ENCODE peak calls at places on chromosomes 16 and 17, in four cellular contexts. Z, E, T and F are unnamed samples.

GRCh38 chr17:13862341-13862740 is 207.0 kb upstream of the COX10 start:
- DNase-seq in Z (peak), E (no peak), T (no peak), F (no peak)

GRCh38 chr17:83064732-83065659 is 14.4 kb upstream of the METRNL start:
- DNase-seq in Z (no peak), E (peak), T (no peak), F (peak)

GRCh38 chr16:55271945-55272513 is 52.0 kb upstream of the IRX6 start:
- DNase-seq in Z (no peak), E (no peak), T (no peak), F (no peak)

GRCh38 chr17:5558815-5559785 is 25.2 kb downstream of the NLRP1 start:
- DNase-seq in Z (no peak), E (no peak), T (no peak), F (no peak)

GRCh38 chr17:48333034-48333491 is 97.0 kb downstream of the SKAP1 start:
- DNase-seq in Z (peak), E (no peak), T (no peak), F (no peak)

GRCh38 chr16:84582958-84583516 is 34.8 kb downstream of the COTL1 start:
- DNase-seq in Z (no peak), E (no peak), T (no peak), F (no peak)

GRCh38 chr16:56617212-56618085 is 8.1 kb upstream of the MT1E start:
- DNase-seq in Z (no peak), E (peak), T (peak), F (peak)

GRCh38 chr17:33183487-33184026 is 109.5 kb downstream of the ASIC2 start:
- DNase-seq in Z (no peak), E (no peak), T (no peak), F (no peak)

GRCh38 chr16:85019659-85020245 is 7.8 kb upstream of the KIAA0513 start:
- DNase-seq in Z (no peak), E (peak), T (no peak), F (peak)

GRCh38 chr16:69501956-69502457 is 63.8 kb upstream of the NFAT5 start:
- DNase-seq in Z (no peak), E (no peak), T (no peak), F (no peak)

GRCh38 chr17:40433551-40434384 is 9.5 kb upstream of the IGFBP4 start:
- DNase-seq in Z (no peak), E (no peak), T (peak), F (no peak)

GRCh38 chr16:84505249-84506156 is 1.0 kb upstream of the MEAK7 start:
- DNase-seq in Z (no peak), E (no peak), T (no peak), F (peak)

GRCh38 chr17:74605361-74605760 is 13.3 kb upstream of the CD300LD start:
- DNase-seq in Z (no peak), E (no peak), T (no peak), F (no peak)

GRCh38 chr17:72614476-72614870 is 478.0 kb downstream of the SLC39A11 start:
- DNase-seq in Z (no peak), E (no peak), T (no peak), F (no peak)

GRCh38 chr17:57916925-57917858 is 38.0 kb downstream of the CUEDC1 start:
- DNase-seq in Z (no peak), E (no peak), T (no peak), F (peak)

GRCh38 chr17:7555320-7555948 is 3.1 kb upstream of the TNFSF13 start:
- DNase-seq in Z (no peak), E (no peak), T (peak), F (no peak)

GRCh38 chr16:71297252-71297651 is 8.1 kb upstream of the CMTR2 start:
- DNase-seq in Z (no peak), E (no peak), T (no peak), F (no peak)

GRCh38 chr16:58501242-58502131 is 1.5 kb downstream of the NDRG4 start:
- DNase-seq in Z (no peak), E (peak), T (peak), F (no peak)

GRCh38 chr17:76048025-76048605 is 21.0 kb upstream of the EVPL start:
- DNase-seq in Z (no peak), E (no peak), T (no peak), F (no peak)

GRCh38 chr17:3891626-3892094 is 1.2 kb downstream of the CAMKK1 start:
- DNase-seq in Z (no peak), E (no peak), T (peak), F (no peak)

GRCh38 chr16:50842589-50842988 is 100.7 kb downstream of the CYLD start:
- DNase-seq in Z (no peak), E (no peak), T (no peak), F (no peak)

GRCh38 chr17:40068917-40069750 is 6.4 kb downstream of the THRA start:
- DNase-seq in Z (peak), E (peak), T (peak), F (peak)

GRCh38 chr16:35533683-35534082 is 2074.3 kb downstream of the TP53TG3F start:
- DNase-seq in Z (no peak), E (no peak), T (no peak), F (no peak)

GRCh38 chr16:72264776-72265175 is 92.8 kb upstream of the PMFBP1 start:
- DNase-seq in Z (no peak), E (no peak), T (no peak), F (no peak)

GRCh38 chr16:795580-796229 is 4.8 kb downstream of the GNG13 start:
- DNase-seq in Z (no peak), E (peak), T (no peak), F (peak)

GRCh38 chr17:14797801-14798200 is 467.3 kb downstream of the PMP22 start:
- DNase-seq in Z (no peak), E (no peak), T (no peak), F (no peak)

GRCh38 chr16:80299416-80299815 is 241.4 kb upstream of the DYNLRB2 start:
- DNase-seq in Z (no peak), E (peak), T (no peak), F (no peak)

GRCh38 chr17:78341559-78342437 is 18.1 kb downstream of the SOCS3 start:
- DNase-seq in Z (peak), E (peak), T (peak), F (peak)

GRCh38 chr17:83194761-83195329 is 115.4 kb downstream of the METRNL start:
- DNase-seq in Z (no peak), E (no peak), T (no peak), F (peak)

GRCh38 chr16:391885-392335 is 5.1 kb upstream of the NME4 start:
- DNase-seq in Z (peak), E (peak), T (peak), F (peak)

GRCh38 chr17:7440823-7441174 is 1.5 kb downstream of the FGF11 start:
- DNase-seq in Z (no peak), E (no peak), T (peak), F (no peak)

GRCh38 chr16:59701987-59702386 is 967.9 kb upstream of the GOT2 start:
- DNase-seq in Z (no peak), E (no peak), T (no peak), F (no peak)
- TF ChIP-seq POLR2AphosphoS5 in Z (no peak), E (no peak), T (no peak), F (no peak)

GRCh38 chr16:3651461-3652372 is 2.8 kb upstream of the DNASE1 start:
- DNase-seq in Z (no peak), E (peak), T (no peak), F (no peak)
- TF ChIP-seq POLR2AphosphoS5 in Z (no peak), E (no peak), T (no peak), F (no peak)

GRCh38 chr17:50542795-50543774 is 3.9 kb upstream of the SPATA20 start:
- DNase-seq in Z (no peak), E (peak), T (no peak), F (peak)

GRCh38 chr17:50539762-50540440 is 7.1 kb upstream of the SPATA20 start:
- DNase-seq in Z (no peak), E (peak), T (peak), F (peak)

GRCh38 chr17:50540485-50541401 is 6.2 kb upstream of the SPATA20 start:
- DNase-seq in Z (no peak), E (no peak), T (no peak), F (no peak)

GRCh38 chr17:50541916-50542688 is 4.9 kb upstream of the SPATA20 start:
- DNase-seq in Z (peak), E (peak), T (peak), F (peak)

DNA sequence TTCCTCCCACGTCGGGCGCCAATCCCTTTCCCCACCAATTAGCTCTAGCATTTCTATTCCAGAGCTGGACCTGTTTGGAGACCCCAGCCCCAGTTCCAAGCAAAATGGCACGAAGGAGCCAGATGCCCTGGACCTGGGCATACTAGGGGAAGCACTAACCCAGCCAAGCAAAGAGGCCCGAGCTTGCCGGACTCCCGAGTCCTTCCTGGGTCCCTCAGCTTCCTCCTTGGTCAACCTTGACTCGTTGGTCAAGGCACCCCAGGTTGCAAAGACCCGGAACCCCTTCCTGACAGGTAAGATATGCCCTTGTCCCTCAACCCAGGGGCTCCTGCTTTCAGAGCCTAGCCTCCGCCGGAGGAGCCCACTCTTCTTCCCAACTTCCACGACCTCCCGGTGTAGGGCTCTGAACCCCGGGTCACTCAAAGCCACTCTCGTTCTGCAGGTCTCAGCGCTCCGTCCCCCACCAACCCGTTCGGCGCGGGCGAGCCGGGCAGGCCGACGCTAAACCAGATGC is 5.5 kb upstream of the SPATA20 start:
- DNase-seq in Z (no peak), E (no peak), T (no peak), F (no peak)
- TF ChIP-seq POLR2AphosphoS5 in Z (no peak), E (no peak), T (no peak), F (no peak)

DNA sequence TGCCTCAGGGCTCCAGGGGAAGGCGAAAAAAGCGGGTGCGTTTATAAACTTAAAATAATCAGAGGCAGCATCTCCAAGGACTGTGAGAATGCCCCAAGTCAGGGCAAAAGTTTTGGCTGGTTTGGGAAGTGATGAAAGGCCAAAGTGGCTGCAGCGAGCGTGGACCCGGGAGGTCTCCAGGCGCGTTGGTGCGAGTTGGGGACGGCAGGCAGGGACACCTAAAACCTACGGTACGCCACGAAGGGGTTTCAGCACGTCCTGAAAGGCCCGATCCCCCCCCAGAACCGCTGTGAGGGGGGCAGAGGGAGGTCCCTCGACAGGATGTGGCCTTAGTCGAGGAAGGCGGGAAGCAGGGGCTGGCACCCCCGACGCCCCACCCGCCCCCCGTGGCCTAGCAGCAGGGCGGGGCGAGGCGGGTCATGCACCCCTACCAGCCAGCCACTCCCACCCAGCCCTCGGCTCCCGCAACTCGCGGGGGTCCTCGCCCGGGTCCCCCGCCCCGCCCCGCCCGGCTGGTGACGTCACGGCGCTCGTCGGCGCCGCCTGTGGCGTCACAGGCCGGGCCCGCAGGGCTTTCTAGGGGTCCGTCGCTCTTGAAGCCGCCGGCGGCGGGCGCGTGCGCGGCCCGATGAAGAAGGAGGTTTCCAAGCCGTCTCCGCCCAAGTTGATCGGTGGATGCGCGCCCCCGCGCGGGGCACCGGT is at the start of gene MYCBPAP:
- DNase-seq in Z (peak), E (peak), T (peak), F (peak)
- TF ChIP-seq POLR2AphosphoS5 in Z (no peak), E (peak), T (peak), F (peak)

DNA sequence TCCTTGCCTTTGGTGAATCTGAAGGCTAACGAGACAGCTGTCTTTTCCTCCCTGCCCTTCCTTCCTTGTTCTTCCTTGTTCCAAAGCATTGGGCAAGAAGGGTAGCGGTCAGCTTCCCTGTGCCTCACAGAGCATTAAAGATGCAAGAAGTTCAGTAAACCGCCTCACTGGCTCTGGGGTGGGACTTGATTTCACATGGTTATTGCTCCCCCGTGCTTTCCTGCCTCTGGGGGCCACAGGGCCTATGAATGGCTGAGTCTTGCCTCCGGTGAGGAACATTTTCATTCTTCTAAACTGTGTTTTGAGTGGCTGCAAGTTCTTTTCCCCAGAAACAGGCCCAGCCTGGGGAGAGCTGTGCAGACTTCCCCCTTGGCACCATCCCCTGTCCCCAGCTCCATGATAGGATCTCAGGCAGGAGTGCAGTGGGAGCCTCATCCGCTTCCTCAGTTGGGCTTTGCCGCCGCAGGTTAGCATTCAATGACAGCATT is 1.5 kb downstream of the YPEL2 start:
- DNase-seq in Z (no peak), E (peak), T (no peak), F (no peak)
- TF ChIP-seq POLR2AphosphoS5 in Z (no peak), E (peak), T (no peak), F (no peak)

GRCh38 chr17:18224053-18224427 is 1.4 kb upstream of the LLGL1 start:
- DNase-seq in Z (no peak), E (no peak), T (no peak), F (no peak)

GRCh38 chr17:18224428-18225120 is 861 bp upstream of the LLGL1 start:
- DNase-seq in Z (no peak), E (no peak), T (peak), F (no peak)

GRCh38 chr17:18226284-18226945 is 980 bp downstream of the LLGL1 start:
- DNase-seq in Z (no peak), E (no peak), T (no peak), F (no peak)

GRCh38 chr17:18225121-18225561 is 294 bp upstream of the LLGL1 start:
- DNase-seq in Z (peak), E (peak), T (peak), F (peak)

DNA sequence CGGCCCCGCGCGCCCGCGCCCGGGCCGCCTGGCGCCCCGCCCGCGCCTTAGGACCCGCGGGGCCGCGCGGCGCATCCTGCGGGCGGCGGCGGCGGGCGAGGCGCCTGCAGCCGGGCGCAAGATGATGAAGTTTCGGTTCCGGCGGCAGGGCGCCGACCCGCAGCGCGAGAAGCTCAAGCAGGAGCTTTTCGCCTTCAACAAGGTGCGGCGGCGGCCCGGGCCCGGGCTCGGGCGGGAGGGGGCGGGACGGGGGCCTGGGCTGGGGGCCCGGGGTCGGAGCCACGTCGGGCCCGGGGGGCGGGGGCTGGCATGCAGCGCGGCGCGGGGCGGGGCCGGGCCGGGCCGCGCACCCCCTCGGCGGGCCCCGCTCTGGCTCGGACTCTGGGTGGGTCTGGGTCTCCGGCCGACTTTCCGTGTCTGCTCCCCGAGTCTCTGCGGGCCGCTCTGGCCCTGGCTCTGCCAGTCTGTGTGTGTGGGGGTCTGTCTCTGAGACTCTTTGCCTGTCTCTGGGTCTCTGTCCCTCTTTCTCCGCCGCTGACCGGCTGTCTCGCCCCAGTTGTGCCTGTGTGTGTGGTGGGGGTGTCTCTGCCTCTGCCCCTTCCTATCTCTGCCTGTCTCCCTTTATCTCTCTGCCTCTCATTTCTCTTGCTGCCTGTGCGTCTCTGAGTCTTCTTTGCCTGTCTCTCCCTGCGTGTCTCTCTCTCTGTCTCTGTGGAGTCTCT is at the start of gene LLGL1:
- DNase-seq in Z (no peak), E (no peak), T (no peak), F (no peak)
- TF ChIP-seq POLR2AphosphoS5 in Z (no peak), E (no peak), T (peak), F (no peak)

GRCh38 chr17:44848257-44848795 is 643 bp downstream of the HIGD1B start:
- DNase-seq in Z (no peak), E (no peak), T (peak), F (no peak)
- TF ChIP-seq POLR2AphosphoS5 in Z (no peak), E (no peak), T (peak), F (no peak)

GRCh38 chr16:12612598-12613101 is 191.0 kb downstream of the CPPED1 start:
- DNase-seq in Z (no peak), E (no peak), T (no peak), F (no peak)
- TF ChIP-seq POLR2AphosphoS5 in Z (no peak), E (peak), T (no peak), F (no peak)